ENCODE peak calls at places on chromosomes 4 and X, in four cellular contexts. W is GM12878, T is HepG2, D is WTC11. O is an unnamed sample.

GRCh38 chr4:118829107-118829506 is 6.8 kb downstream of the SEC24D start:
- DNase-seq in W (no peak), T (no peak), D (no peak), O (no peak)

GRCh38 chrX:140507982-140508305 is 3.1 kb upstream of the SOX3 start:
- DNase-seq in W (no peak), T (no peak), D (peak), O (no peak)

GRCh38 chrX:105050921-105051320 is 169.6 kb downstream of the TEX13A start:
- DNase-seq in W (no peak), T (no peak), D (no peak), O (no peak)

GRCh38 chrX:141278306-141278705 is 36.0 kb upstream of the SPANXC start:
- DNase-seq in W (no peak), T (peak), D (peak), O (peak)

GRCh38 chr4:11495818-11496217 is 67.1 kb upstream of the HS3ST1 start:
- DNase-seq in W (no peak), T (no peak), D (no peak), O (no peak)

GRCh38 chr4:145154573-145154972 is 25.8 kb downstream of the OTUD4 start:
- DNase-seq in W (no peak), T (peak), D (no peak), O (no peak)

GRCh38 chr4:128600996-128601857 is 208.3 kb upstream of the JADE1 start:
- DNase-seq in W (no peak), T (peak), D (peak), O (peak)

GRCh38 chr4:24912252-24913098 is at the start of gene CCDC149:
- DNase-seq in W (no peak), T (peak), D (peak), O (peak)

GRCh38 chr4:167906851-167907250 is 185.5 kb upstream of the ANXA10 start:
- DNase-seq in W (no peak), T (no peak), D (no peak), O (no peak)

GRCh38 chrX:68838571-68838910 is 9.7 kb downstream of the EFNB1 start:
- DNase-seq in W (no peak), T (no peak), D (no peak), O (no peak)

GRCh38 chr4:3660086-3660927 is 105.9 kb upstream of the ADRA2C start:
- DNase-seq in W (no peak), T (no peak), D (no peak), O (no peak)

GRCh38 chrX:148930330-148930729 is 429.9 kb downstream of the AFF2 start:
- DNase-seq in W (no peak), T (no peak), D (no peak), O (no peak)
- TF ChIP-seq NR2C2 in W (no peak), T (no peak), D (no peak), O (no peak)

DNA sequence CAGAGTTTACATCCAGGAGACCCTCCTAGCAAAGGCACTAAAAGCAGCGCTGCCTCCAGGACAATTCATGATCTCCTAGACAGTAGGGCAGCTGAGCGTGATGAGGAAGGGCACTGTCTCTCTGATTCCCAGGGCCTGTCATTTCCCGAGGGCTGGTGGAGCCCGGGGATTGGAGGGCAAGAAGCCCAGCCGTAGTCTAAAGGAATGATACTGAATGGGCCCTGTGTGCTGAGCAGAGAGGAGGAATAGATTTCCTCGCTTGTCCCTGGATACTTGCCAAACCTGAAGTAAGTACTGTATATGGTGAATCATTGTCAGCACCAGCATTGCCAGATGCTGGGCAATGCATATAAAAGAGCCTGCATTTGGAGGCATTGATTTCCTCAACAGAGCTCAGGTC is 88.0 kb upstream of the SLITRK2 start:
- DNase-seq in W (no peak), T (no peak), D (no peak), O (no peak)
- TF ChIP-seq NR2C2 in W (no peak), T (no peak), D (no peak), O (no peak)

GRCh38 chr4:107692197-107692596 is 27.8 kb downstream of the PAPSS1 start:
- DNase-seq in W (no peak), T (no peak), D (no peak), O (no peak)
- TF ChIP-seq NR2C2 in W (no peak), T (no peak), D (no peak), O (no peak)

DNA sequence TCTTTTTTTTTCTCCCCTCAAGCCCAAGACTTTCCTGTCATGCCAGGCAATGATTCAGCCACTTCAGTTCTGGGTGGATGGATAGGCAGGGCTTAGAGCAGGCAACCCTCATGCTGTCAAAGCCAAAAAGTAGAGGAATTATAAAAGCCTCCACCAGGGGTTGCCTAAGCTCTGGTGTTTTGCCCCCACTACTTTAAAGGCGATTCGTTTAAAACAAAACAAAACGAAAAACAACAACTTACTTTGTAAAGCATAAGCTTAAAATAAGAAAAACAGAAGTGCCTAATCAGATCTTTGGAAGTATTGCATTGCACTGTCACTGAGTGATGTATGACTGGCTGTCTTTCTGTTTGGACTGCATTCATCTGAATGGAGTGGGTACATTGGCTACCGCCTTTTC is 5.3 kb upstream of the IDS start:
- DNase-seq in W (no peak), T (no peak), D (no peak), O (peak)
- TF ChIP-seq NR2C2 in W (no peak), T (no peak), D (no peak), O (no peak)

GRCh38 chr4:113469023-113469390 is 292.5 kb downstream of the CAMK2D start:
- DNase-seq in W (no peak), T (no peak), D (no peak), O (no peak)

GRCh38 chr4:113467581-113467980 is 294.0 kb downstream of the CAMK2D start:
- DNase-seq in W (no peak), T (no peak), D (no peak), O (no peak)

GRCh38 chr4:113471141-113471860 is 290.2 kb downstream of the CAMK2D start:
- DNase-seq in W (no peak), T (no peak), D (no peak), O (no peak)

GRCh38 chr4:113469926-113470325 is 291.6 kb downstream of the CAMK2D start:
- DNase-seq in W (no peak), T (peak), D (no peak), O (no peak)

DNA sequence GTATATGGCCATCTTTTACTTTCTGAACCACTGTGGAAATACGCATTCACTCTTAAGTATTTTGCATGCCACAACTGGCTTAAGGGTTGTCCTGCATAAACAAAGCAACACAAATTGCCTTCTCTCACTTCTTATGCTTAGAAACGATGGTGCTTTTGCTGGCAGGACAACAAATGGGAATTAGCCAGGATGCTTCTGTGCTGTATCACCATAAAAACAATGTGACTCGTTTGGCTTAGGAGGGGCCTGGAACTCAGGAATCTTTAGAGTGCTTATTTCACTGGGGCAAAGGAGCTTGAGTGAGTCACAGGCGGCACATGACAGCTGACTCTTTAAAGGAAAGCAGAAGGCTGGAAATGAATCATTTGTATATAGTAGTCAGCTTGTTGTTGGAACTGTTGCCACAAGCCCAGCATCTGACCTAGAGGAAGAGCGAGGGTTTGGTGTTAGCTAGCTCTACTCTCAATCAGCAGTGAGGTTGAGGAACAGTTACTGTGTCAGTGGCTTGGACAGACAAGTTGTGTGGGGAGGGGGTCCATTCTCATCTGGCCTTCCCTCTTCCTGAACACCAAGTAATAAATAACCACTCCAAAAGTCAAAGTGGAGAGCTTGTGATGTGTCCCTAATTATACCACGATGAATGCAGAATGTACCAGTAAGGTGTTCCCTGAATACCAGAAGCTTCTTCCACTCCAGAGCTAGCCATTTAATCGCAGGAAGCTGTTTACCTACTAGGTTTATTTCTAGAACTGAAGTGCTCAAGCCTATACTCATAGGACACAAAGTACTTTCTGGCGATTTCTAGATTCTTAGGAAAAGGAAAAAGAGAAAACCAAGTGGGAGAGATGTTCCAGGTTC is 293.1 kb downstream of the CAMK2D start:
- DNase-seq in W (no peak), T (peak), D (peak), O (no peak)
- TF ChIP-seq NR2C2 in W (no peak), T (no peak), D (no peak), O (no peak)

GRCh38 chr4:159227984-159228383 is 125.1 kb downstream of the RAPGEF2 start:
- DNase-seq in W (no peak), T (peak), D (peak), O (no peak)

GRCh38 chr4:159235779-159236368 is 133.0 kb downstream of the RAPGEF2 start:
- DNase-seq in W (no peak), T (peak), D (no peak), O (no peak)

GRCh38 chr4:159227378-159227777 is 124.5 kb downstream of the RAPGEF2 start:
- DNase-seq in W (no peak), T (no peak), D (no peak), O (peak)

GRCh38 chr4:159229164-159229563 is 126.3 kb downstream of the RAPGEF2 start:
- DNase-seq in W (no peak), T (peak), D (no peak), O (no peak)

GRCh38 chr4:159232465-159233106 is 129.7 kb downstream of the RAPGEF2 start:
- DNase-seq in W (peak), T (no peak), D (no peak), O (no peak)
- TF ChIP-seq NR2C2 in W (no peak), T (no peak), D (no peak), O (no peak)

O was measured in K562.